ENCODE peak calls at places on chromosomes 13 and 19, in ten cellular contexts. T, A, G, K, P, E, Y, W, B and H are unnamed samples.

GRCh38 chr19:4732680-4733114 is 9.1 kb upstream of the DPP9 start:
- DNase-seq in A (peak; percentile 46), T (no peak), P (no peak), Y (peak; percentile 92), G (peak; percentile 63), E (peak; percentile 43), W (no peak), B (no peak), K (peak; percentile 43), H (peak; percentile 73)

GRCh38 chr13:103029798-103030197 is 36.4 kb downstream of the SLC10A2 start:
- DNase-seq in A (no peak), Y (no peak), K (no peak), E (no peak), P (no peak), W (no peak), T (no peak), B (no peak), G (no peak), H (no peak)

GRCh38 chr19:53881482-53882390 is at the start of gene PRKCG:
- DNase-seq in G (no peak), K (peak; percentile 59), P (peak; percentile 66), A (no peak), B (peak; percentile 43), T (no peak), Y (peak; percentile 16), E (peak; percentile 41), W (no peak), H (no peak)

GRCh38 chr19:7911509-7912143 is 3.0 kb upstream of the TGFBR3L start:
- DNase-seq in E (no peak), K (no peak), B (no peak), T (no peak), Y (no peak), W (no peak), P (no peak), A (no peak), G (no peak), H (no peak)

GRCh38 chr13:110713981-110714797 is 689 bp downstream of the ING1 start:
- DNase-seq in Y (peak; percentile 82), A (peak; percentile 61), W (peak; percentile 40), T (no peak), B (peak; percentile 53), E (peak; percentile 50), G (peak; percentile 45), K (peak; percentile 52), P (peak; percentile 78), H (peak; percentile 47)

GRCh38 chr13:62357887-62358645 is 942.4 kb upstream of the PCDH20 start:
- DNase-seq in P (no peak), W (peak; percentile 12), E (no peak), Y (peak; percentile 36), A (peak; percentile 54), T (no peak), K (peak; percentile 65), G (peak; percentile 0), B (no peak), H (peak; percentile 63)

GRCh38 chr13:44627441-44627840 is 51.3 kb upstream of the TSC22D1 start:
- DNase-seq in P (no peak), K (no peak), A (no peak), W (no peak), G (no peak), B (no peak), E (no peak), Y (no peak), T (no peak), H (no peak)

GRCh38 chr13:99572131-99572530 is 70.9 kb downstream of the TM9SF2 start:
- DNase-seq in A (no peak), B (no peak), W (no peak), K (no peak), G (no peak), T (no peak), E (no peak), P (no peak), Y (no peak), H (peak; percentile 36)

GRCh38 chr13:100541882-100542545 is 46.6 kb downstream of the GGACT start:
- DNase-seq in E (peak; percentile 29), T (no peak), Y (no peak), P (peak; percentile 32), A (no peak), G (no peak), W (no peak), K (no peak), B (no peak), H (no peak)

GRCh38 chr19:2423913-2424685 is 3.3 kb downstream of the TIMM13 start:
- DNase-seq in B (no peak), K (no peak), G (no peak), W (no peak), Y (no peak), T (no peak), E (no peak), P (no peak), A (no peak), H (no peak)

GRCh38 chr13:40910324-40911050 is 108.6 kb downstream of the ELF1 start:
- DNase-seq in Y (no peak), G (no peak), E (peak; percentile 62), T (no peak), P (no peak), K (no peak), A (peak; percentile 64), B (no peak), W (peak; percentile 16), H (peak; percentile 30)

GRCh38 chr19:49157445-49158224 is at the start of gene TRPM4:
- DNase-seq in B (peak; percentile 96), P (peak; percentile 94), T (peak; percentile 63), W (peak; percentile 74), G (peak; percentile 73), Y (peak; percentile 87), A (peak; percentile 74), E (peak; percentile 82), K (peak; percentile 91), H (peak; percentile 70)

GRCh38 chr19:8158411-8159074 is 9.2 kb upstream of the FBN3 start:
- DNase-seq in W (peak; percentile 75), Y (peak; percentile 93), B (no peak), G (peak; percentile 85), P (no peak), T (peak; percentile 9), A (peak; percentile 79), K (peak; percentile 57), E (peak; percentile 76), H (peak; percentile 91)

GRCh38 chr13:108834193-108834592 is 204.8 kb downstream of the MYO16 start:
- DNase-seq in G (peak; percentile 60), T (no peak), Y (no peak), P (no peak), E (no peak), K (no peak), A (no peak), B (no peak), W (no peak), H (no peak)

GRCh38 chr19:39671739-39672363 is 16.1 kb downstream of the LGALS16 start:
- DNase-seq in W (peak; percentile 48), P (no peak), T (no peak), K (peak; percentile 50), G (peak; percentile 47), E (peak; percentile 31), B (no peak), A (peak; percentile 54), Y (peak; percentile 78), H (peak; percentile 68)

GRCh38 chr13:79512950-79513349 is 32.0 kb downstream of the NDFIP2 start:
- DNase-seq in T (no peak), K (no peak), Y (no peak), W (no peak), G (no peak), E (no peak), A (no peak), P (no peak), B (no peak), H (no peak)